ENCODE peak calls at places on chromosomes 16 and 17, in five cellular contexts. G is cardiac fibroblast, R is OCI-LY7, W is coronary artery, N is body of pancreas. Y is an unnamed sample.

GRCh38 chr17:62627904-62628603 is 584 bp downstream of the MRC2 start:
- DNase-seq in G (peak; percentile 84), W (peak; percentile 84), R (no peak), N (no peak), Y (peak; percentile 58)

GRCh38 chr16:50297301-50298074 is 31.1 kb downstream of the ADCY7 start:
- DNase-seq in W (peak; percentile 53), R (no peak), N (no peak), G (no peak), Y (no peak)

GRCh38 chr17:34305061-34305460 is 14.2 kb upstream of the CCL8 start:
- DNase-seq in W (peak; percentile 9), R (no peak), N (no peak), G (no peak), Y (no peak)

GRCh38 chr16:2229091-2229490 is 5.7 kb downstream of the E4F1 start:
- DNase-seq in N (no peak), G (no peak), W (no peak), R (no peak), Y (no peak)

GRCh38 chr16:27174007-27174406 is 29.3 kb upstream of the KDM8 start:
- DNase-seq in R (peak; percentile 96), N (no peak), W (no peak), G (no peak), Y (no peak)

GRCh38 chr17:3528604-3529511 is 28.8 kb downstream of the TRPV3 start:
- DNase-seq in W (no peak), G (peak; percentile 81), R (no peak), N (no peak), Y (peak; percentile 5)

GRCh38 chr16:50251375-50252081 is 14.8 kb upstream of the ADCY7 start:
- DNase-seq in N (no peak), R (no peak), G (peak; percentile 82), W (peak; percentile 71), Y (peak; percentile 92)

GRCh38 chr17:69466905-69467630 is 52.6 kb downstream of the MAP2K6 start:
- DNase-seq in G (peak; percentile 32), W (no peak), R (no peak), N (peak; percentile 23), Y (no peak)

GRCh38 chr17:41863074-41863843 is 2.0 kb downstream of the KLHL11 start:
- DNase-seq in R (no peak), W (no peak), G (no peak), N (no peak), Y (no peak)

GRCh38 chr17:67138392-67138791 is 94.0 kb downstream of the CACNG1 start:
- DNase-seq in R (no peak), N (no peak), W (no peak), G (no peak), Y (no peak)

GRCh38 chr17:49610883-49611584 is 35.4 kb downstream of the NXPH3 start:
- DNase-seq in G (peak; percentile 17), N (peak; percentile 63), W (no peak), R (no peak), Y (no peak)

GRCh38 chr17:49618112-49618611 is 42.5 kb downstream of the NXPH3 start:
- DNase-seq in N (no peak), G (no peak), W (no peak), R (no peak), Y (no peak)

GRCh38 chr17:49612721-49613120 is 37.0 kb downstream of the NXPH3 start:
- DNase-seq in G (no peak), W (no peak), R (no peak), N (no peak), Y (no peak)

GRCh38 chr17:49616546-49617205 is 41.0 kb downstream of the NXPH3 start:
- DNase-seq in G (peak; percentile 96), R (no peak), N (peak; percentile 55), W (peak; percentile 81), Y (no peak)

DNA sequence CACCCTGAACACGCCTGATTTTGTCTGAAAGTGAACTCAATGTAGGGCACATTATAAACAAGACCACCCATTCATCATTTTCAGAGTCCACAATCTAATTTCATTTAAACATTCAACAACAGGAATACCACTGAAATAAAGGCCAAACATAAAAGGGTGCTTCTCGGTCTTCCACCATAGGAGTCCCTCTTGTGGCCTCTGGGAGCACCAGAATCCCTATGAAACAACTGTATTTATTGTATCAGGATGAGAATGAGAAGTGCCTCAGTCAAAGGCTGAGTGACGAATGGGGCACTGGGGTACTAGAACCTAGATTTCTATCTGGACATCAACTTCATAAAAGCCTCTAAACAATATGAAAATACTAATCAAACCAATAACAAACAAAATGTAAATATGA is 40.4 kb downstream of the NXPH3 start:
- DNase-seq in R (no peak), G (peak; percentile 22), N (no peak), W (no peak), Y (no peak)
- TF ChIP-seq CTCF in R (peak; percentile 25), G (peak; percentile 42), N (no peak), W (no peak), Y (peak; percentile 59)

DNA sequence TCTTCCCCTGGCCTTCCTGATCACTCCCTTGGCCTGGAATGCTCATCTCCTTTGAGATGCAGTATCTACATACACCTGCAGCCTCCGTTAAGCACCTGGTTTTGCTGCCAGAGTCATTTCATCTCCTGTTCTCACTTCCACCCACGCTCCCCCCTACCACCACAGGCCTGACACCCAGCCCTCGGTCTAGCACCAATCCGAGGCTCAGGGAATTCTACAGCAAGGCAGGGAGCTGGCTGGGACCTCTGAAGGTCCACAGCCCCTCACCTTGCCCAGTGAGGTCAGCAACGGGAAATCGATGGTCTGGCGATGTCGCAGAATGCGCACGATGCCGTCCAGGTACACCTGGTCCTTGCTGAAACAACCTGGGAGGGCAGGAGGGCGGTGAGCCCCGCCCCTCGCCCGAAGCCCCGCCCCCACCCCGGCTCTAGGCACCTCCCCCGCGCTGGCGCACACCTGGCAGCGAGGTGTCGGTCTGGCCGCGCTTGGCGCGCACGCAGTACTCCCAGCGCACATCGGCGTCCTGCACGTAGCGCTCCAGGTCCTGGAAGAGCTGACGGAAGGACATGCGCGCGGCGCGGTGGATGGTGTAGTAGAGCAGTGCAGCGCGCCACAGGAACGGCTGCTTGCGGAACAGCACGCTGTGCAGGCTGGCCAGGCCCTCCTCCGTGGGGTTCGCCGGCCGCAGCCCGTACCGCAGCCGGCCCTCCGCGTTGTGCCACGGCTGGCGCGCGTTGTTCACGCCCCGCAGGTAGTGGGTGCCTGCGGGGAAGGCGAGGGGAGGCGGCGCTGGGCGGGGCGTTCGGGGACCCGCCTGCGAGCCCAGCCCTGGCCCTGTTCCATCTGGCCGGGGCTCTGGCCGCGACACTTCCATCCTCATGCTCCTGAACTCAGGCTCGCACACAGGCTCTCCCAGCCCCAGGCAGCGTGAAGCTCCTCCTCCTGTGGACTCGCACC is 5.7 kb downstream of the MATCAP1 start:
- DNase-seq in G (peak; percentile 59), R (peak; percentile 53), W (no peak), N (peak; percentile 95), Y (no peak)
- TF ChIP-seq CTCF in G (peak; percentile 3), R (no peak), W (no peak), N (no peak), Y (no peak)

DNA sequence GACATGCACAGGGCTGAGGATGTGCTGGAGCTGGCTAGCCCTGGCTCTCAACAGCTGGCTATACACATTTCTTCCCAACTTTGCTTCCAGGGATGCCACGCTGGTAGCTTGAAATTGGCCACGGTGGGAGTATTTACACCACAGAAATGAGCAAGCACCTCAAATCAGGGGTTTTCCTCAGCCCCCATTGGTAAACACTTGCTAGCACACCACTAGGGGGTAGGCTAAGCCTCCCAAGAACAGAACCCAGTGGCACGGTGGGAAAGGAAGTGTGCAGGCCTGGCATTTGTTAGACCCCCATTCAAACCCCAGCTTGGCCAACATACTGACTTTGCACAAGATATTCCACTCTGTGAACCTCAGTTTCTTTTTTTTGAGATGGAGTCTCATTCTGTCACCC is 12.9 kb downstream of the DRC3 start:
- DNase-seq in N (no peak), G (peak; percentile 16), W (no peak), R (peak; percentile 50), Y (no peak)
- TF ChIP-seq CTCF in N (no peak), G (peak; percentile 43), W (no peak), R (peak; percentile 72), Y (peak; percentile 70)

DNA sequence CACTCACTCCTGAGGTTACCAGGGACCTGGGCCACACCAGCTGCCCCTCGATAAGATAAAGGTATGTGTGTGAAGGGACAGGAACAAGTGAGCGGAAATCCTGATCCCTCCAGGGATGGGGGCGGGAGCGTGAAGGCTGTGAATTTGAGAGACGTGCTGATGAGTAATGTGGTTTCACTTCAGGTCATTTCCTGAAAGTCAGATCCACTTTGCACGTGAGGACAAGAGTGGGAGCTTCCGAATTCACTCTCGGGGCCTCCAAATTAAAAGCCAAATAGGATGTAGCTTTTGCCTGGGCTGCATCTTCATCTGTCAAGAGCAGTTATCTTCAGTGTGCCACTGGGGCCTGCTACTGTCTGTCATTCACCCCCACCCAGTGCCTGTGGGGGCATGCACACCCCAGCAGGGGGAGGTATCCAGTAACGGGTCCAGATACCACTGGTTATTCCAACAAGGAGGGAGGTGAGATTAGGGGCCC is 87.4 kb upstream of the LHX1 start:
- DNase-seq in N (no peak), W (no peak), G (peak; percentile 72), R (peak; percentile 4), Y (peak; percentile 64)
- TF ChIP-seq CTCF in N (no peak), W (no peak), G (peak; percentile 19), R (no peak), Y (peak; percentile 55)

DNA sequence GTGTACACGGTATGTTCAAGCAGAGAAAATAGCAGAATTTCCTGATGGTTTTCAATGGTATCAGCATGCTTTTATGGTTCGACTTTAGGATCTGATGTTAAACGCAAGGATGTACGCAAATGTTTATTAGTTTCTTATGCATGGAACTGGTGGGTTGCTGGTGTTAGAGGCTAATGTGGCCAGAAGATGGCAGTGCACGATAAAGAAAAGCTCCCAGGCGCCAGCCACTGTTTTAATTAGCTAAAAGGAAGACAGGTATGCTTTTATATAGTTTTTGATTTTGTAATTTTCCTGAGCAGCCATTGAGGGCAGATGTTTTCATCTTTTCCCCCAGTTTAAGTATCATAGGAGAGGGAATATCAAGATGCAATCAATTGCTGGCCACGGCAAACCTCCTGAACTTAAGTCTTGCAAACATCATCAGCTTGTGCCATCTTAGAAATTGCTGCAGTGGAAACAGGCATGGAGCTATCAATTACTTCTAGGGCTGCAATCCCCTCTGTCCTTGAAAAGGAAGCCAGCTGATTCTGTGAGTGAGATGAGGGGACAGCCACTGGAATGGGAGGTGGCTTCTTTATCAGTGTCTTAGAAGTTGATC is 648.5 kb upstream of the RBFOX1 start:
- DNase-seq in N (no peak), R (peak; percentile 35), G (no peak), W (no peak), Y (no peak)
- TF ChIP-seq CTCF in N (no peak), R (peak; percentile 82), G (peak; percentile 30), W (no peak), Y (peak; percentile 69)

DNA sequence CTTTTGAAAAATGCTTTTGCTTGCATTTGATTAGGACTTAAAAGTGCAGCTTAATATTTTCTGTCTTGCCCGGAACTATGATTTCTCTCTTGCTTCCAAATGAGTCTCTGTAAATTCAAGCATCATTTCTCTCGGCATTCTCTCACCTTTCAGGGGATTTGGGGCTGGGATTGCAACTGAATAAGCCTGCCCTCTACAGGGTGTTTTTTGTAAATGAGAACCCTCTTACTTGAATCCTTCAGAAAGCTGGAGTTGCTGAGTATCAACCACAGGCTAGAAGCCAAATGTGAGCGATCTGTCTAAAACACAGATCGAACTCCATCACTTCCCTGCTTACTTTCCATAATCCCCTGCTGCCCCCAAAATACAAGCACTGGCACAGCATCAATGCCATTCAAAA is 234.6 kb downstream of the TMEM114 start:
- DNase-seq in G (no peak), R (no peak), N (no peak), W (no peak), Y (no peak)
- TF ChIP-seq CTCF in G (no peak), R (peak; percentile 57), N (no peak), W (no peak), Y (no peak)